ENCODE peak calls at places on chromosome 14, in seven cellular contexts. One of them, this sample, is unnamed.

GRCh38 chr14:40909906-40910305 is 696.8 kb upstream of the LRFN5 start:
- DNase-seq in HFF-Myc: no peak
- DNase-seq in GM10248: no peak
- DNase-seq in BE2C: no peak
- DNase-seq in heart right ventricle: no peak
- DNase-seq in lower leg skin: no peak
- DNase-seq in CD4-positive, alpha-beta T cell: no peak
- DNase-seq in this sample: no peak

GRCh38 chr14:90871605-90872233 is 55.5 kb upstream of the TTC7B start:
- DNase-seq in CD4-positive, alpha-beta T cell: no peak
- DNase-seq in HFF-Myc: peak
- DNase-seq in GM10248: no peak
- DNase-seq in lower leg skin: no peak
- DNase-seq in heart right ventricle: no peak
- DNase-seq in BE2C: no peak
- DNase-seq in this sample: no peak

GRCh38 chr14:91392623-91393303 is 24.9 kb downstream of the CCDC88C start:
- DNase-seq in lower leg skin: no peak
- DNase-seq in CD4-positive, alpha-beta T cell: no peak
- DNase-seq in BE2C: no peak
- DNase-seq in heart right ventricle: no peak
- DNase-seq in GM10248: no peak
- DNase-seq in HFF-Myc: no peak
- DNase-seq in this sample: no peak

GRCh38 chr14:80996049-80996901 is 40.9 kb downstream of the TSHR start:
- DNase-seq in BE2C: peak
- DNase-seq in CD4-positive, alpha-beta T cell: no peak
- DNase-seq in GM10248: peak
- DNase-seq in heart right ventricle: no peak
- DNase-seq in lower leg skin: peak
- DNase-seq in HFF-Myc: peak
- DNase-seq in this sample: peak

GRCh38 chr14:93031505-93032300 is 84.0 kb downstream of the ITPK1 start:
- DNase-seq in heart right ventricle: no peak
- DNase-seq in GM10248: no peak
- DNase-seq in lower leg skin: no peak
- DNase-seq in HFF-Myc: no peak
- DNase-seq in CD4-positive, alpha-beta T cell: no peak
- DNase-seq in BE2C: no peak
- DNase-seq in this sample: no peak

GRCh38 chr14:67392123-67392522 is 19.8 kb downstream of the PLEK2 start:
- DNase-seq in CD4-positive, alpha-beta T cell: no peak
- DNase-seq in lower leg skin: no peak
- DNase-seq in GM10248: no peak
- DNase-seq in HFF-Myc: no peak
- DNase-seq in heart right ventricle: no peak
- DNase-seq in BE2C: no peak
- DNase-seq in this sample: no peak

GRCh38 chr14:92897922-92898599 is 24.9 kb upstream of the CHGA start:
- DNase-seq in CD4-positive, alpha-beta T cell: no peak
- DNase-seq in BE2C: no peak
- DNase-seq in GM10248: no peak
- DNase-seq in lower leg skin: no peak
- DNase-seq in heart right ventricle: no peak
- DNase-seq in HFF-Myc: no peak
- DNase-seq in this sample: no peak

GRCh38 chr14:66099931-66100330 is 386.2 kb upstream of the CCDC196 start:
- DNase-seq in BE2C: no peak
- DNase-seq in lower leg skin: no peak
- DNase-seq in heart right ventricle: no peak
- DNase-seq in GM10248: peak
- DNase-seq in CD4-positive, alpha-beta T cell: no peak
- DNase-seq in HFF-Myc: no peak
- DNase-seq in this sample: no peak

GRCh38 chr14:91177797-91178147 is 63.9 kb downstream of the DGLUCY start:
- DNase-seq in BE2C: no peak
- DNase-seq in GM10248: no peak
- DNase-seq in heart right ventricle: no peak
- DNase-seq in HFF-Myc: no peak
- DNase-seq in CD4-positive, alpha-beta T cell: no peak
- DNase-seq in lower leg skin: no peak
- DNase-seq in this sample: no peak

GRCh38 chr14:99516156-99517045 is 35.2 kb downstream of the CCNK start:
- DNase-seq in GM10248: no peak
- DNase-seq in lower leg skin: no peak
- DNase-seq in heart right ventricle: no peak
- DNase-seq in CD4-positive, alpha-beta T cell: no peak
- DNase-seq in BE2C: peak
- DNase-seq in HFF-Myc: no peak
- DNase-seq in this sample: no peak

GRCh38 chr14:99534863-99535262 is 53.7 kb downstream of the CCNK start:
- DNase-seq in BE2C: no peak
- DNase-seq in lower leg skin: no peak
- DNase-seq in heart right ventricle: peak
- DNase-seq in CD4-positive, alpha-beta T cell: no peak
- DNase-seq in GM10248: no peak
- DNase-seq in HFF-Myc: no peak
- DNase-seq in this sample: no peak

GRCh38 chr14:65352964-65353530 is 59.5 kb upstream of the FUT8 start:
- DNase-seq in BE2C: no peak
- DNase-seq in CD4-positive, alpha-beta T cell: no peak
- DNase-seq in GM10248: no peak
- DNase-seq in heart right ventricle: no peak
- DNase-seq in HFF-Myc: no peak
- DNase-seq in lower leg skin: no peak
- DNase-seq in this sample: no peak

GRCh38 chr14:29016050-29016900 is 249.7 kb downstream of the FOXG1 start:
- DNase-seq in CD4-positive, alpha-beta T cell: no peak
- DNase-seq in GM10248: no peak
- DNase-seq in lower leg skin: no peak
- DNase-seq in heart right ventricle: no peak
- DNase-seq in BE2C: peak
- DNase-seq in HFF-Myc: peak
- DNase-seq in this sample: peak

GRCh38 chr14:92789457-92790089 is 4.5 kb upstream of the GOLGA5 start:
- DNase-seq in lower leg skin: no peak
- DNase-seq in CD4-positive, alpha-beta T cell: no peak
- DNase-seq in heart right ventricle: no peak
- DNase-seq in GM10248: no peak
- DNase-seq in BE2C: no peak
- DNase-seq in HFF-Myc: no peak
- DNase-seq in this sample: no peak

GRCh38 chr14:94619297-94619696 is 7.1 kb downstream of the SERPINA3 start:
- DNase-seq in lower leg skin: no peak
- DNase-seq in BE2C: no peak
- DNase-seq in CD4-positive, alpha-beta T cell: no peak
- DNase-seq in heart right ventricle: no peak
- DNase-seq in HFF-Myc: no peak
- DNase-seq in GM10248: no peak
- DNase-seq in this sample: no peak

GRCh38 chr14:31699809-31700208 is 138.6 kb downstream of the NUBPL start:
- DNase-seq in heart right ventricle: no peak
- DNase-seq in HFF-Myc: no peak
- DNase-seq in CD4-positive, alpha-beta T cell: no peak
- DNase-seq in BE2C: no peak
- DNase-seq in GM10248: no peak
- DNase-seq in lower leg skin: no peak
- DNase-seq in this sample: no peak

GRCh38 chr14:92819011-92819410 is 24.9 kb downstream of the GOLGA5 start:
- DNase-seq in BE2C: no peak
- DNase-seq in CD4-positive, alpha-beta T cell: no peak
- DNase-seq in heart right ventricle: no peak
- DNase-seq in HFF-Myc: no peak
- DNase-seq in GM10248: no peak
- DNase-seq in lower leg skin: no peak
- DNase-seq in this sample: no peak

GRCh38 chr14:32594766-32595165 is 265.7 kb downstream of the AKAP6 start:
- DNase-seq in CD4-positive, alpha-beta T cell: no peak
- DNase-seq in lower leg skin: no peak
- DNase-seq in heart right ventricle: no peak
- DNase-seq in GM10248: no peak
- DNase-seq in HFF-Myc: peak
- DNase-seq in BE2C: no peak
- DNase-seq in this sample: peak

GRCh38 chr14:94021001-94021400 is 5.1 kb upstream of the OTUB2 start:
- DNase-seq in BE2C: no peak
- DNase-seq in lower leg skin: no peak
- DNase-seq in heart right ventricle: no peak
- DNase-seq in GM10248: no peak
- DNase-seq in CD4-positive, alpha-beta T cell: no peak
- DNase-seq in HFF-Myc: no peak
- DNase-seq in this sample: no peak

GRCh38 chr14:105468621-105469241 is 5.9 kb upstream of the CRIP2 start:
- DNase-seq in HFF-Myc: no peak
- DNase-seq in CD4-positive, alpha-beta T cell: no peak
- DNase-seq in heart right ventricle: peak
- DNase-seq in BE2C: no peak
- DNase-seq in GM10248: no peak
- DNase-seq in lower leg skin: no peak
- DNase-seq in this sample: no peak

GRCh38 chr14:38404100-38404541 is 148.2 kb upstream of the CLEC14A start:
- DNase-seq in HFF-Myc: no peak
- DNase-seq in lower leg skin: no peak
- DNase-seq in CD4-positive, alpha-beta T cell: no peak
- DNase-seq in BE2C: no peak
- DNase-seq in heart right ventricle: no peak
- DNase-seq in GM10248: no peak
- DNase-seq in this sample: peak

GRCh38 chr14:67641902-67642749 is 22.4 kb downstream of the ARG2 start:
- DNase-seq in CD4-positive, alpha-beta T cell: no peak
- DNase-seq in BE2C: no peak
- DNase-seq in heart right ventricle: no peak
- DNase-seq in GM10248: no peak
- DNase-seq in lower leg skin: no peak
- DNase-seq in HFF-Myc: no peak
- DNase-seq in this sample: no peak

GRCh38 chr14:79658224-79658623 is 553.1 kb downstream of the DIO2 start:
- DNase-seq in lower leg skin: no peak
- DNase-seq in BE2C: no peak
- DNase-seq in CD4-positive, alpha-beta T cell: no peak
- DNase-seq in HFF-Myc: no peak
- DNase-seq in GM10248: no peak
- DNase-seq in heart right ventricle: no peak
- DNase-seq in this sample: no peak

GRCh38 chr14:104322531-104323466 is 184.4 kb downstream of the KIF26A start:
- DNase-seq in CD4-positive, alpha-beta T cell: no peak
- DNase-seq in heart right ventricle: no peak
- DNase-seq in lower leg skin: no peak
- DNase-seq in GM10248: no peak
- DNase-seq in BE2C: no peak
- DNase-seq in HFF-Myc: peak
- DNase-seq in this sample: no peak

GRCh38 chr14:94536836-94537235 is 24.4 kb upstream of the SERPINA4 start:
- DNase-seq in CD4-positive, alpha-beta T cell: no peak
- DNase-seq in HFF-Myc: no peak
- DNase-seq in heart right ventricle: no peak
- DNase-seq in lower leg skin: peak
- DNase-seq in BE2C: no peak
- DNase-seq in GM10248: no peak
- DNase-seq in this sample: no peak

GRCh38 chr14:63867926-63868921 is 15.4 kb downstream of the SYNE2 start:
- DNase-seq in GM10248: no peak
- DNase-seq in heart right ventricle: no peak
- DNase-seq in BE2C: no peak
- DNase-seq in lower leg skin: no peak
- DNase-seq in HFF-Myc: no peak
- DNase-seq in CD4-positive, alpha-beta T cell: no peak
- DNase-seq in this sample: no peak

GRCh38 chr14:22847661-22848341 is 11.4 kb downstream of the MMP14 start:
- DNase-seq in CD4-positive, alpha-beta T cell: no peak
- DNase-seq in BE2C: no peak
- DNase-seq in heart right ventricle: no peak
- DNase-seq in HFF-Myc: no peak
- DNase-seq in GM10248: no peak
- DNase-seq in lower leg skin: no peak
- DNase-seq in this sample: no peak
- TF ChIP-seq CTCF in CD4-positive, alpha-beta T cell: no peak
- TF ChIP-seq CTCF in BE2C: no peak
- TF ChIP-seq CTCF in heart right ventricle: no peak
- TF ChIP-seq CTCF in HFF-Myc: no peak
- TF ChIP-seq CTCF in GM10248: peak
- TF ChIP-seq CTCF in lower leg skin: no peak
- TF ChIP-seq CTCF in this sample: no peak

GRCh38 chr14:34875031-34875922 is at the start of gene BAZ1A:
- DNase-seq in heart right ventricle: peak
- DNase-seq in HFF-Myc: peak
- DNase-seq in CD4-positive, alpha-beta T cell: peak
- DNase-seq in lower leg skin: peak
- DNase-seq in BE2C: peak
- DNase-seq in GM10248: peak
- DNase-seq in this sample: peak
- TF ChIP-seq CTCF in heart right ventricle: peak
- TF ChIP-seq CTCF in HFF-Myc: no peak
- TF ChIP-seq CTCF in CD4-positive, alpha-beta T cell: no peak
- TF ChIP-seq CTCF in lower leg skin: no peak
- TF ChIP-seq CTCF in BE2C: peak
- TF ChIP-seq CTCF in GM10248: no peak
- TF ChIP-seq CTCF in this sample: peak

GRCh38 chr14:103031956-103032355 is 25.4 kb downstream of the CDC42BPB start:
- DNase-seq in BE2C: peak
- DNase-seq in GM10248: no peak
- DNase-seq in HFF-Myc: no peak
- DNase-seq in lower leg skin: no peak
- DNase-seq in CD4-positive, alpha-beta T cell: no peak
- DNase-seq in heart right ventricle: no peak
- DNase-seq in this sample: no peak
- TF ChIP-seq CTCF in BE2C: peak
- TF ChIP-seq CTCF in GM10248: no peak
- TF ChIP-seq CTCF in HFF-Myc: no peak
- TF ChIP-seq CTCF in lower leg skin: no peak
- TF ChIP-seq CTCF in CD4-positive, alpha-beta T cell: no peak
- TF ChIP-seq CTCF in heart right ventricle: no peak
- TF ChIP-seq CTCF in this sample: no peak

DNA sequence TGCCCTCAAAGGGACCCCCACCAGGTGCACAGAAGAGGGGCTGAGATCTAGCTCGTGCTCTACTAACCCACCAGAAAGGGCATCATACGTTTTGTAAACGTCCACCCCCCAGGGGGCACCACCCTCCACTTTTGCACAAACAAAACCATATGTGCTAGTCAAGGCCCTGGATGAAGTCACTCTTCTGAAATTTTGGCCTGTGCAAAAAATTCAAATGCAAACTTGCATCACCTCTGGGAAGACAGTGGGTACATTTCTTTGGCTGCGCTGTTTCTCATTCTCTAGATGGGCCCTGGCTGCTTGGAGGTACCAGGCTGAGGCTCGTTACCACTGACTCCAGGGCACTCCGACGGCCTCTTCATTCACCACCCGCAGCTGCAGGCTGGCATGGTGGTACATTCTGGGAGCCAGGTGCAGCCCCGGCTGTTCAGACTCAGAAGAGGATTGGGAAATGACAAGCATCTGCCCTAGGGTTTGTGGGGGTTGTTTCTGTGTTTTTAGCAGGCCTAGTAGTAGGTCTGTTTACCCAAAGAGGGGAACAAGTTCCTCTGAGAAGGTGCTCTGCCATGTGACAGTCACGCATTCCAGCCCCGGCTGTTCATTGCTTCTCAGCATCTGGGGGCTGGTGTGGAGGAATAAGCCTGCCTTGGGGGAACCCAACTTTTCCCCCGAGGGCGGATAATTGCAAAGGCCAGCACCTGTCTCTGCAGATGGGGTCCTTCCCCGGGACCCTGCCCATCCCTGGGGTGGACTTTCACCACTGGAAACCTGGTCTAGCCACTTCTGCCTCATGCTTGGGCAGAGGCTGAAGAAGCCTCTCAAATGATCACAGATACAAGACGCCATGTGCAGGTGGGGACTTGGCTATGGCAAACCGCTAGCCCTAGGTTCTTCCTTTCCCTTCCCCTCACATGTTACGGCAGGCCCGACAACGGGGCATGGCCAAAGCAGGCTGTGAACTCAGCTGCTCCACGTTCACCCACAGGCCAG is 147.6 kb downstream of the DPF3 start:
- DNase-seq in CD4-positive, alpha-beta T cell: no peak
- DNase-seq in HFF-Myc: peak
- DNase-seq in heart right ventricle: no peak
- DNase-seq in lower leg skin: no peak
- DNase-seq in BE2C: no peak
- DNase-seq in GM10248: no peak
- DNase-seq in this sample: peak
- TF ChIP-seq CTCF in CD4-positive, alpha-beta T cell: no peak
- TF ChIP-seq CTCF in HFF-Myc: peak
- TF ChIP-seq CTCF in heart right ventricle: no peak
- TF ChIP-seq CTCF in lower leg skin: no peak
- TF ChIP-seq CTCF in BE2C: no peak
- TF ChIP-seq CTCF in GM10248: no peak
- TF ChIP-seq CTCF in this sample: peak